ENCODE peak calls at places on chromosomes 7 and 10, in four cellular contexts. B is cardiac muscle cell, D is right atrium auricular region, S is breast epithelium. K is an unnamed sample.

GRCh38 chr10:105956550-105956949 is 1208.0 kb downstream of the SORCS1 start:
- DNase-seq in B (no peak), D (no peak), S (no peak), K (no peak)

GRCh38 chr7:81846398-81846797 is 76.6 kb upstream of the HGF start:
- DNase-seq in B (no peak), D (no peak), S (no peak), K (peak; percentile 76)

GRCh38 chr7:818031-818699 is 14.1 kb upstream of the SUN1 start:
- DNase-seq in B (no peak), D (no peak), S (no peak), K (peak; percentile 52)

GRCh38 chr7:158413962-158414961 is 173.4 kb downstream of the PTPRN2 start:
- DNase-seq in B (no peak), D (no peak), S (peak; percentile 20), K (no peak)

GRCh38 chr7:66140924-66141323 is 26.3 kb downstream of the CRCP start:
- DNase-seq in B (peak; percentile 74), D (peak; percentile 82), S (peak; percentile 65), K (peak; percentile 86)

GRCh38 chr7:112144284-112145059 is 61.7 kb downstream of the DOCK4 start:
- DNase-seq in B (no peak), D (no peak), S (no peak), K (peak; percentile 55)

GRCh38 chr7:3267928-3268690 is 32.9 kb upstream of the SDK1 start:
- DNase-seq in B (no peak), D (no peak), S (no peak), K (peak; percentile 95)

GRCh38 chr10:132626761-132627735 is 89.5 kb downstream of the INPP5A start:
- DNase-seq in B (no peak), D (no peak), S (no peak), K (no peak)

GRCh38 chr7:77907281-77907680 is 108.7 kb downstream of the PHTF2 start:
- DNase-seq in B (no peak), D (no peak), S (no peak), K (no peak)

GRCh38 chr7:32115831-32116230 is 45.6 kb upstream of the PDE1C start:
- DNase-seq in B (no peak), D (no peak), S (no peak), K (peak; percentile 12)

GRCh38 chr7:28068811-28069216 is 111.8 kb downstream of the JAZF1 start:
- DNase-seq in B (no peak), D (no peak), S (no peak), K (peak; percentile 65)

GRCh38 chr10:70693619-70694286 is 21.4 kb downstream of the ADAMTS14 start:
- DNase-seq in B (no peak), D (peak; percentile 62), S (no peak), K (peak; percentile 31)

GRCh38 chr10:96512997-96513685 is 585 bp downstream of the TLL2 start:
- DNase-seq in B (peak; percentile 21), D (no peak), S (no peak), K (peak; percentile 22)

GRCh38 chr10:71968553-71969474 is 4.6 kb downstream of the CHST3 start:
- DNase-seq in B (no peak), D (no peak), S (no peak), K (no peak)

GRCh38 chr10:22491931-22492615 is 146.8 kb downstream of the SPAG6 start:
- DNase-seq in B (no peak), D (no peak), S (no peak), K (no peak)

GRCh38 chr10:20202337-20202736 is 386.1 kb downstream of the PLXDC2 start:
- DNase-seq in B (no peak), D (no peak), S (no peak), K (no peak)

GRCh38 chr7:88306590-88307048 is at the start of gene STEAP4:
- DNase-seq in B (peak; percentile 50), D (peak; percentile 94), S (peak; percentile 71), K (peak; percentile 84)

GRCh38 chr10:88941026-88941425 is 11.5 kb downstream of the ACTA2 start:
- DNase-seq in B (no peak), D (no peak), S (no peak), K (no peak)

GRCh38 chr7:27910341-27910740 is 170.4 kb downstream of the TAX1BP1 start:
- DNase-seq in B (no peak), D (no peak), S (no peak), K (no peak)

GRCh38 chr7:28405662-28406061 is 6.7 kb upstream of the CREB5 start:
- DNase-seq in B (no peak), D (peak; percentile 90), S (no peak), K (peak; percentile 98)

GRCh38 chr10:91590142-91590903 is 42.5 kb downstream of the PPP1R3C start:
- DNase-seq in B (no peak), D (peak; percentile 77), S (no peak), K (peak; percentile 88)

GRCh38 chr7:50792342-50793114 is 9.8 kb upstream of the GRB10 start:
- DNase-seq in B (peak; percentile 67), D (no peak), S (no peak), K (peak; percentile 64)

GRCh38 chr10:42962120-42962901 is 114.6 kb upstream of the RET start:
- DNase-seq in B (no peak), D (peak; percentile 18), S (peak; percentile 33), K (no peak)

GRCh38 chr10:10871312-10871711 is 146.4 kb upstream of the CELF2 start:
- DNase-seq in B (no peak), D (no peak), S (no peak), K (no peak)

GRCh38 chr10:124001391-124002260 is 91.8 kb downstream of the CHST15 start:
- DNase-seq in B (no peak), D (peak; percentile 58), S (no peak), K (no peak)

GRCh38 chr10:78899098-78899754 is 169.5 kb upstream of the ZMIZ1 start:
- DNase-seq in B (no peak), D (peak; percentile 56), S (no peak), K (no peak)

GRCh38 chr7:144830024-144830785 is 5.6 kb downstream of the TPK1 start:
- DNase-seq in B (no peak), D (no peak), S (no peak), K (no peak)

GRCh38 chr10:9028211-9028610 is 973.7 kb downstream of the GATA3 start:
- DNase-seq in B (no peak), D (no peak), S (no peak), K (no peak)

GRCh38 chr7:155466142-155466813 is 8.3 kb downstream of the EN2 start:
- DNase-seq in B (peak; percentile 32), D (no peak), S (no peak), K (no peak)

GRCh38 chr10:56537984-56538383 is 176.9 kb upstream of the ZWINT start:
- DNase-seq in B (no peak), D (no peak), S (no peak), K (peak; percentile 61)

GRCh38 chr10:132702601-132703304 is 83.2 kb downstream of the NKX6-2 start:
- DNase-seq in B (no peak), D (no peak), S (peak; percentile 53), K (no peak)

GRCh38 chr7:29281782-29282541 is 87.4 kb downstream of the CHN2 start:
- DNase-seq in B (peak; percentile 63), D (no peak), S (no peak), K (peak; percentile 66)

GRCh38 chr7:44073664-44074348 is 8.4 kb upstream of the PGAM2 start:
- DNase-seq in B (no peak), D (peak; percentile 81), S (peak; percentile 71), K (peak; percentile 49)
- H3K4me3 ChIP-seq in B (no peak overlapping the region), D (no peak overlapping the region), S (no peak overlapping the region), K (no peak overlapping the region)

GRCh38 chr7:119572541-119572940 is 700.4 kb upstream of the KCND2 start:
- DNase-seq in B (no peak), D (no peak), S (no peak), K (no peak)

GRCh38 chr7:119578116-119578515 is 694.9 kb upstream of the KCND2 start:
- DNase-seq in B (no peak), D (no peak), S (no peak), K (no peak)

DNA sequence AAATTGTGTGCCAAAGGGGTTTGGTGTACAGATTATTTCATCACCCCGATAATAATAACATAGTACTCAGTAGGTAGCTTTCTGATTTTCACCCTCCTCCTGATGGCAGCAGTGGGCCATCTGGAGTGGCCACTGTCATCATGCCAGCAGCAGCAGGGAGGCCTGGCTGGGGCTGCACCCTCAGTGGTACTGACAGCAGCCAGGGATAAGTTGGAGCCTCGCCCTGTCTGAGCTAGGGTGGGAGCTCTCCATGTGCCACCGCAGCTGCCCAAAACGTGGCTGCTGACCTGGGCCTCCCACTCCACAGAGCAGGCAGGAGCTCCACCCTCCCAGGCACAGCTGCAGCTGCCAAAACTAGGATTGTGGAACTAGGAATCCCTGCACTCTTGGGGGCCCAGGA is 700.8 kb upstream of the KCND2 start:
- DNase-seq in B (no peak), D (no peak), S (no peak), K (no peak)
- TF ChIP-seq CTCF in B (no peak), D (no peak), S (no peak), K (no peak)

GRCh38 chr7:12865593-12865992 is 178.2 kb downstream of the ARL4A start:
- DNase-seq in B (no peak), D (no peak), S (no peak), K (no peak)

GRCh38 chr7:12866237-12866636 is 178.8 kb downstream of the ARL4A start:
- DNase-seq in B (no peak), D (no peak), S (no peak), K (no peak)

GRCh38 chr7:12864470-12865046 is 177.1 kb downstream of the ARL4A start:
- DNase-seq in B (no peak), D (no peak), S (no peak), K (no peak)

GRCh38 chr7:12861070-12861469 is 173.6 kb downstream of the ARL4A start:
- DNase-seq in B (no peak), D (no peak), S (no peak), K (peak; percentile 80)

GRCh38 chr7:12862146-12862545 is 174.7 kb downstream of the ARL4A start:
- DNase-seq in B (no peak), D (no peak), S (no peak), K (no peak)
- H3K4me3 ChIP-seq in B (no peak overlapping the region), D (no peak overlapping the region), S (no peak overlapping the region), K (no peak overlapping the region)

GRCh38 chr10:3512263-3512662 is 272.7 kb downstream of the KLF6 start:
- DNase-seq in B (no peak), D (no peak), S (no peak), K (no peak)
- TF ChIP-seq CTCF in B (peak; percentile 12), D (no peak), S (no peak), K (no peak)

DNA sequence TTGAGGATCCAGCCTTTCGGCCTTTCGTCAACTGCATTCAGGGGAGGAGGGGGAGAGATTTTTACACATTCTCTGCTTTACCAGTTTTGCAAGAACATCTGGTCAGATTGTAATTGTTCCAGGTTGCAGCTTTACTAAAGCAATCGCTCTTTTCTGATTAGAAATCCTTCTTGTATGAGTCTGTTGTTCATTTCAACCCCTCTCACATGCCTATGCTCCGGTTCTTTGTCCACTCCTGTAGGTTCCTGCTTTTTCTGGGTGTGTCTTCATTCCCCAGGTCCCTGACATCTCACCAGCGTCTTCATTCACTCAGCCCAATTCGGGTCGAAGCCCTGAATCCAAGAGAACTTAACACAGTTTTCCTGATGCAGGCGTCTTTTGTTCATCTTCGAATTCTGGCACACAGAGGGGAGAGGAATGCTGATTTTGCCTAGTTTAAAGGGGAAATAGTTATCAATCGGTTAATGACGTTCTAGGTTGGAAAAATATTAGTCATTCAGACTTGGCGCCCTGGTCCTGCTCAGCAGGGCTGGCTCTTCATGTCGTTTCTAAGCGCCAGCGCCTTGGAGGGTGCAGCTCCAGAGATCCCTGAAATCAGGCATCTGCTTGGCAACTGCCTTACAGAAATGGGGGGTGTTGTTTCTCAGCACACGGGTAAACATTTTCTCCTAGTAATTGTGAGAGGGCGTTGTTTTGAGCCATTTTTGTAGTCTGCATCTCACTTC is 1.1 kb upstream of the PRTFDC1 start:
- DNase-seq in B (no peak), D (no peak), S (no peak), K (peak; percentile 77)
- H3K4me3 ChIP-seq in B (no peak overlapping the region), D (peak overlapping the region; percentile 53), S (peak overlapping the region; percentile 61), K (no peak overlapping the region)

K was measured in fibroblast of pulmonary artery.